ENCODE peak calls at places on chromosomes 13 and 19, in eight cellular contexts. One of them, this sample, is unnamed.

GRCh38 chr13:113776231-113777125 is 17.5 kb downstream of the TMEM255B start:
- DNase-seq in head of caudate nucleus: no peak
- DNase-seq in AG09319: no peak
- DNase-seq in G401: no peak
- DNase-seq in effector CD4-positive, alpha-beta T cell: no peak
- DNase-seq in hypothalamus: no peak
- DNase-seq in endothelial cell: no peak
- DNase-seq in RWPE1: no peak
- DNase-seq in this sample: no peak

GRCh38 chr13:44752184-44752583 is 176.1 kb upstream of the TSC22D1 start:
- DNase-seq in head of caudate nucleus: no peak
- DNase-seq in AG09319: no peak
- DNase-seq in G401: no peak
- DNase-seq in effector CD4-positive, alpha-beta T cell: no peak
- DNase-seq in hypothalamus: no peak
- DNase-seq in endothelial cell: no peak
- DNase-seq in RWPE1: no peak
- DNase-seq in this sample: no peak

GRCh38 chr19:2254052-2254872 is 2.0 kb downstream of the JSRP1 start:
- DNase-seq in head of caudate nucleus: no peak
- DNase-seq in AG09319: no peak
- DNase-seq in G401: no peak
- DNase-seq in effector CD4-positive, alpha-beta T cell: no peak
- DNase-seq in hypothalamus: no peak
- DNase-seq in endothelial cell: peak
- DNase-seq in RWPE1: no peak
- DNase-seq in this sample: no peak

GRCh38 chr13:19117913-19118739 is 63.5 kb downstream of the TUBA3C start:
- DNase-seq in head of caudate nucleus: no peak
- DNase-seq in AG09319: no peak
- DNase-seq in G401: no peak
- DNase-seq in effector CD4-positive, alpha-beta T cell: no peak
- DNase-seq in hypothalamus: no peak
- DNase-seq in endothelial cell: no peak
- DNase-seq in RWPE1: no peak
- DNase-seq in this sample: no peak

GRCh38 chr13:40170982-40171381 is 495.5 kb downstream of the FOXO1 start:
- DNase-seq in head of caudate nucleus: no peak
- DNase-seq in AG09319: no peak
- DNase-seq in G401: no peak
- DNase-seq in effector CD4-positive, alpha-beta T cell: no peak
- DNase-seq in hypothalamus: no peak
- DNase-seq in endothelial cell: no peak
- DNase-seq in RWPE1: no peak
- DNase-seq in this sample: no peak

GRCh38 chr19:7265963-7266362 is 28.3 kb downstream of the INSR start:
- DNase-seq in head of caudate nucleus: no peak
- DNase-seq in AG09319: no peak
- DNase-seq in G401: no peak
- DNase-seq in effector CD4-positive, alpha-beta T cell: no peak
- DNase-seq in hypothalamus: no peak
- DNase-seq in endothelial cell: no peak
- DNase-seq in RWPE1: no peak
- DNase-seq in this sample: no peak

GRCh38 chr19:18420931-18421330 is 1.7 kb downstream of the SSBP4 start:
- DNase-seq in head of caudate nucleus: no peak
- DNase-seq in AG09319: no peak
- DNase-seq in G401: no peak
- DNase-seq in effector CD4-positive, alpha-beta T cell: no peak
- DNase-seq in hypothalamus: no peak
- DNase-seq in endothelial cell: no peak
- DNase-seq in RWPE1: no peak
- DNase-seq in this sample: no peak

GRCh38 chr13:110118106-110118505 is 188.9 kb downstream of the COL4A1 start:
- DNase-seq in head of caudate nucleus: no peak
- DNase-seq in AG09319: no peak
- DNase-seq in G401: no peak
- DNase-seq in effector CD4-positive, alpha-beta T cell: no peak
- DNase-seq in hypothalamus: no peak
- DNase-seq in endothelial cell: no peak
- DNase-seq in RWPE1: no peak
- DNase-seq in this sample: no peak

GRCh38 chr13:84097148-84097547 is 214.9 kb upstream of the SLITRK1 start:
- DNase-seq in head of caudate nucleus: no peak
- DNase-seq in AG09319: no peak
- DNase-seq in G401: no peak
- DNase-seq in effector CD4-positive, alpha-beta T cell: no peak
- DNase-seq in hypothalamus: no peak
- DNase-seq in endothelial cell: no peak
- DNase-seq in RWPE1: no peak
- DNase-seq in this sample: no peak

GRCh38 chr19:806815-807421 is 9.7 kb downstream of the PTBP1 start:
- DNase-seq in head of caudate nucleus: no peak
- DNase-seq in AG09319: no peak
- DNase-seq in G401: no peak
- DNase-seq in effector CD4-positive, alpha-beta T cell: no peak
- DNase-seq in hypothalamus: no peak
- DNase-seq in endothelial cell: no peak
- DNase-seq in RWPE1: no peak
- DNase-seq in this sample: no peak

GRCh38 chr19:14971474-14971873 is 8.2 kb downstream of the SLC1A6 start:
- DNase-seq in head of caudate nucleus: no peak
- DNase-seq in AG09319: no peak
- DNase-seq in G401: no peak
- DNase-seq in effector CD4-positive, alpha-beta T cell: no peak
- DNase-seq in hypothalamus: no peak
- DNase-seq in endothelial cell: no peak
- DNase-seq in RWPE1: no peak
- DNase-seq in this sample: no peak

GRCh38 chr13:58165617-58166016 is 534.1 kb downstream of the PCDH17 start:
- DNase-seq in head of caudate nucleus: no peak
- DNase-seq in AG09319: no peak
- DNase-seq in G401: no peak
- DNase-seq in effector CD4-positive, alpha-beta T cell: no peak
- DNase-seq in hypothalamus: no peak
- DNase-seq in endothelial cell: no peak
- DNase-seq in RWPE1: no peak
- DNase-seq in this sample: no peak

GRCh38 chr13:39976481-39976880 is 321.0 kb downstream of the COG6 start:
- DNase-seq in head of caudate nucleus: peak
- DNase-seq in AG09319: no peak
- DNase-seq in G401: no peak
- DNase-seq in effector CD4-positive, alpha-beta T cell: no peak
- DNase-seq in hypothalamus: no peak
- DNase-seq in endothelial cell: no peak
- DNase-seq in RWPE1: no peak
- DNase-seq in this sample: no peak

GRCh38 chr19:48859711-48860572 is 8.5 kb downstream of the PLEKHA4 start:
- DNase-seq in head of caudate nucleus: no peak
- DNase-seq in AG09319: no peak
- DNase-seq in G401: no peak
- DNase-seq in effector CD4-positive, alpha-beta T cell: no peak
- DNase-seq in hypothalamus: no peak
- DNase-seq in endothelial cell: no peak
- DNase-seq in RWPE1: no peak
- DNase-seq in this sample: no peak

GRCh38 chr19:13781547-13781946 is 7.3 kb downstream of the C19orf53 start:
- DNase-seq in head of caudate nucleus: no peak
- DNase-seq in AG09319: peak
- DNase-seq in G401: peak
- DNase-seq in effector CD4-positive, alpha-beta T cell: no peak
- DNase-seq in hypothalamus: no peak
- DNase-seq in endothelial cell: peak
- DNase-seq in RWPE1: peak
- DNase-seq in this sample: peak

GRCh38 chr19:6564393-6564792 is 26.6 kb downstream of the CD70 start:
- DNase-seq in head of caudate nucleus: no peak
- DNase-seq in AG09319: no peak
- DNase-seq in G401: no peak
- DNase-seq in effector CD4-positive, alpha-beta T cell: no peak
- DNase-seq in hypothalamus: no peak
- DNase-seq in endothelial cell: no peak
- DNase-seq in RWPE1: peak
- DNase-seq in this sample: no peak

GRCh38 chr19:4555657-4556561 is 3.6 kb downstream of the SEMA6B start:
- DNase-seq in head of caudate nucleus: no peak
- DNase-seq in AG09319: no peak
- DNase-seq in G401: no peak
- DNase-seq in effector CD4-positive, alpha-beta T cell: no peak
- DNase-seq in hypothalamus: no peak
- DNase-seq in endothelial cell: no peak
- DNase-seq in RWPE1: peak
- DNase-seq in this sample: no peak

GRCh38 chr13:48496796-48497195 is 36.1 kb downstream of the RCBTB2 start:
- DNase-seq in head of caudate nucleus: no peak
- DNase-seq in AG09319: no peak
- DNase-seq in G401: no peak
- DNase-seq in effector CD4-positive, alpha-beta T cell: no peak
- DNase-seq in hypothalamus: no peak
- DNase-seq in endothelial cell: no peak
- DNase-seq in RWPE1: no peak
- DNase-seq in this sample: no peak

GRCh38 chr13:60788156-60788829 is 391.3 kb downstream of the TDRD3 start:
- DNase-seq in head of caudate nucleus: no peak
- DNase-seq in AG09319: no peak
- DNase-seq in G401: no peak
- DNase-seq in effector CD4-positive, alpha-beta T cell: no peak
- DNase-seq in hypothalamus: no peak
- DNase-seq in endothelial cell: no peak
- DNase-seq in RWPE1: no peak
- DNase-seq in this sample: no peak

GRCh38 chr13:45046445-45046844 is 57.1 kb downstream of the GPALPP1 start:
- DNase-seq in head of caudate nucleus: no peak
- DNase-seq in AG09319: no peak
- DNase-seq in G401: peak
- DNase-seq in effector CD4-positive, alpha-beta T cell: no peak
- DNase-seq in hypothalamus: no peak
- DNase-seq in endothelial cell: no peak
- DNase-seq in RWPE1: no peak
- DNase-seq in this sample: no peak

GRCh38 chr19:35832054-35832453 is 19.4 kb upstream of the PRODH2 start:
- DNase-seq in head of caudate nucleus: no peak
- DNase-seq in AG09319: no peak
- DNase-seq in G401: no peak
- DNase-seq in effector CD4-positive, alpha-beta T cell: no peak
- DNase-seq in hypothalamus: no peak
- DNase-seq in endothelial cell: no peak
- DNase-seq in RWPE1: no peak
- DNase-seq in this sample: no peak

GRCh38 chr19:31553844-31554215 is 204.6 kb upstream of the TSHZ3 start:
- DNase-seq in head of caudate nucleus: no peak
- DNase-seq in AG09319: no peak
- DNase-seq in G401: no peak
- DNase-seq in effector CD4-positive, alpha-beta T cell: no peak
- DNase-seq in hypothalamus: no peak
- DNase-seq in endothelial cell: no peak
- DNase-seq in RWPE1: no peak
- DNase-seq in this sample: no peak

GRCh38 chr13:89695343-89696257 is 1651.9 kb upstream of the MIR17HG start:
- DNase-seq in head of caudate nucleus: no peak
- DNase-seq in AG09319: peak
- DNase-seq in G401: peak
- DNase-seq in effector CD4-positive, alpha-beta T cell: no peak
- DNase-seq in hypothalamus: no peak
- DNase-seq in endothelial cell: peak
- DNase-seq in RWPE1: peak
- DNase-seq in this sample: no peak

GRCh38 chr13:20815469-20815868 is 41.7 kb upstream of the EEF1AKMT1 start:
- DNase-seq in head of caudate nucleus: no peak
- DNase-seq in AG09319: no peak
- DNase-seq in G401: no peak
- DNase-seq in effector CD4-positive, alpha-beta T cell: no peak
- DNase-seq in hypothalamus: no peak
- DNase-seq in endothelial cell: no peak
- DNase-seq in RWPE1: no peak
- DNase-seq in this sample: no peak

GRCh38 chr19:36436531-36436930 is 18.1 kb upstream of the ZFP82 start:
- DNase-seq in head of caudate nucleus: no peak
- DNase-seq in AG09319: no peak
- DNase-seq in G401: no peak
- DNase-seq in effector CD4-positive, alpha-beta T cell: no peak
- DNase-seq in hypothalamus: no peak
- DNase-seq in endothelial cell: no peak
- DNase-seq in RWPE1: no peak
- DNase-seq in this sample: no peak

GRCh38 chr13:36294061-36294460 is 3.6 kb downstream of the CCDC169 start:
- DNase-seq in head of caudate nucleus: no peak
- DNase-seq in AG09319: no peak
- DNase-seq in G401: no peak
- DNase-seq in effector CD4-positive, alpha-beta T cell: no peak
- DNase-seq in hypothalamus: no peak
- DNase-seq in endothelial cell: no peak
- DNase-seq in RWPE1: no peak
- DNase-seq in this sample: no peak

GRCh38 chr13:77325371-77325941 is 1.4 kb downstream of the MYCBP2 start:
- DNase-seq in head of caudate nucleus: no peak
- DNase-seq in AG09319: no peak
- DNase-seq in G401: peak
- DNase-seq in effector CD4-positive, alpha-beta T cell: no peak
- DNase-seq in hypothalamus: no peak
- DNase-seq in endothelial cell: no peak
- DNase-seq in RWPE1: peak
- DNase-seq in this sample: no peak

GRCh38 chr19:46481187-46481586 is 9.8 kb upstream of the PNMA8A start:
- DNase-seq in head of caudate nucleus: no peak
- DNase-seq in AG09319: no peak
- DNase-seq in G401: no peak
- DNase-seq in effector CD4-positive, alpha-beta T cell: no peak
- DNase-seq in hypothalamus: no peak
- DNase-seq in endothelial cell: no peak
- DNase-seq in RWPE1: no peak
- DNase-seq in this sample: no peak

GRCh38 chr13:29771247-29771646 is 79.2 kb downstream of the UBL3 start:
- DNase-seq in head of caudate nucleus: no peak
- DNase-seq in AG09319: no peak
- DNase-seq in G401: peak
- DNase-seq in effector CD4-positive, alpha-beta T cell: no peak
- DNase-seq in hypothalamus: no peak
- DNase-seq in endothelial cell: no peak
- DNase-seq in RWPE1: no peak
- DNase-seq in this sample: no peak

GRCh38 chr13:113458218-113459065 is 5.2 kb upstream of the ADPRHL1 start:
- DNase-seq in head of caudate nucleus: no peak
- DNase-seq in AG09319: no peak
- DNase-seq in G401: no peak
- DNase-seq in effector CD4-positive, alpha-beta T cell: no peak
- DNase-seq in hypothalamus: no peak
- DNase-seq in endothelial cell: peak
- DNase-seq in RWPE1: no peak
- DNase-seq in this sample: no peak

GRCh38 chr13:30061217-30061616 is 210.8 kb upstream of the UBL3 start:
- DNase-seq in head of caudate nucleus: no peak
- DNase-seq in AG09319: no peak
- DNase-seq in G401: no peak
- DNase-seq in effector CD4-positive, alpha-beta T cell: no peak
- DNase-seq in hypothalamus: no peak
- DNase-seq in endothelial cell: no peak
- DNase-seq in RWPE1: no peak
- DNase-seq in this sample: no peak

GRCh38 chr19:13398780-13399726 is 107.2 kb downstream of the CACNA1A start:
- DNase-seq in head of caudate nucleus: no peak
- DNase-seq in AG09319: peak
- DNase-seq in G401: peak
- DNase-seq in effector CD4-positive, alpha-beta T cell: no peak
- DNase-seq in hypothalamus: no peak
- DNase-seq in endothelial cell: no peak
- DNase-seq in RWPE1: peak
- DNase-seq in this sample: no peak

GRCh38 chr19:18939922-18940775 is 868 bp downstream of the HOMER3 start:
- DNase-seq in head of caudate nucleus: peak
- DNase-seq in AG09319: no peak
- DNase-seq in G401: no peak
- DNase-seq in effector CD4-positive, alpha-beta T cell: no peak
- DNase-seq in hypothalamus: peak
- DNase-seq in endothelial cell: peak
- DNase-seq in RWPE1: peak
- DNase-seq in this sample: no peak

GRCh38 chr13:38990693-38991092 is at the start of gene STOML3:
- DNase-seq in head of caudate nucleus: no peak
- DNase-seq in AG09319: no peak
- DNase-seq in G401: no peak
- DNase-seq in effector CD4-positive, alpha-beta T cell: no peak
- DNase-seq in hypothalamus: no peak
- DNase-seq in endothelial cell: no peak
- DNase-seq in RWPE1: no peak
- DNase-seq in this sample: no peak